ENCODE peak calls at places on chromosomes 16 and 17, in ten cellular contexts. A is ovary, S is heart right ventricle, I is transverse colon, B is epithelial cell of proximal tubule, J is uterus, X is astrocyte of the spinal cord, P is SK-N-SH, C is A549, V is tibial artery. E is an unnamed sample.

GRCh38 chr16:24846548-24847357 is 990 bp downstream of the SLC5A11 start:
- DNase-seq in A (no peak), S (no peak), I (no peak), B (no peak), J (no peak), X (no peak), P (no peak), C (no peak), V (no peak), E (no peak)

GRCh38 chr17:42233994-42234393 is 39.7 kb upstream of the GHDC start:
- DNase-seq in A (no peak), S (no peak), I (no peak), B (no peak), J (no peak), X (no peak), P (no peak), C (no peak), V (no peak), E (no peak)

GRCh38 chr17:61784510-61784909 is 78.8 kb downstream of the BRIP1 start:
- DNase-seq in A (no peak), S (no peak), I (no peak), B (no peak), J (no peak), X (no peak), P (no peak), C (no peak), V (no peak), E (no peak)

GRCh38 chr17:16345565-16345964 is 7.7 kb downstream of the CENPV start:
- DNase-seq in A (no peak), S (no peak), I (no peak), B (no peak), J (no peak), X (no peak), P (no peak), C (no peak), V (no peak), E (no peak)

GRCh38 chr16:17836868-17837602 is 366.3 kb upstream of the XYLT1 start:
- DNase-seq in A (no peak), S (no peak), I (no peak), B (no peak), J (no peak), X (peak), P (no peak), C (peak), V (no peak), E (peak)

GRCh38 chr17:61124562-61124961 is 275.1 kb upstream of the TBX2 start:
- DNase-seq in A (no peak), S (no peak), I (no peak), B (no peak), J (no peak), X (no peak), P (no peak), C (no peak), V (no peak), E (no peak)

GRCh38 chr17:79802736-79803420 is 6.0 kb upstream of the CBX8 start:
- DNase-seq in A (no peak), S (no peak), I (no peak), B (no peak), J (no peak), X (no peak), P (no peak), C (no peak), V (no peak), E (no peak)

GRCh38 chr17:34667656-34668055 is 88.3 kb downstream of the TMEM132E start:
- DNase-seq in A (no peak), S (no peak), I (no peak), B (no peak), J (no peak), X (no peak), P (no peak), C (no peak), V (no peak), E (no peak)

GRCh38 chr16:30637952-30638351 is 12.8 kb upstream of the PRR14 start:
- DNase-seq in A (no peak), S (no peak), I (no peak), B (no peak), J (no peak), X (peak), P (peak), C (peak), V (no peak), E (no peak)

GRCh38 chr17:6021011-6021400 is 49.2 kb upstream of the WSCD1 start:
- DNase-seq in A (no peak), S (no peak), I (no peak), B (no peak), J (no peak), X (no peak), P (no peak), C (no peak), V (no peak), E (no peak)

GRCh38 chr17:83107656-83108048 is 28.2 kb downstream of the METRNL start:
- DNase-seq in A (no peak), S (no peak), I (no peak), B (no peak), J (no peak), X (no peak), P (no peak), C (no peak), V (no peak), E (no peak)

GRCh38 chr17:9445424-9445823 is 130.2 kb downstream of the STX8 start:
- DNase-seq in A (no peak), S (no peak), I (no peak), B (no peak), J (no peak), X (no peak), P (no peak), C (no peak), V (no peak), E (no peak)

GRCh38 chr16:13298676-13299075 is 397.3 kb downstream of the SHISA9 start:
- DNase-seq in A (no peak), S (no peak), I (no peak), B (peak), J (no peak), X (peak), P (no peak), C (no peak), V (no peak), E (peak)

GRCh38 chr16:80084163-80084562 is 456.6 kb upstream of the DYNLRB2 start:
- DNase-seq in A (peak), S (no peak), I (no peak), B (no peak), J (peak), X (no peak), P (no peak), C (no peak), V (no peak), E (no peak)

GRCh38 chr16:621526-622105 is 9.2 kb upstream of the WFIKKN1 start:
- DNase-seq in A (no peak), S (no peak), I (no peak), B (no peak), J (peak), X (no peak), P (no peak), C (no peak), V (no peak), E (no peak)

GRCh38 chr17:6413073-6413472 is 21.8 kb downstream of the AIPL1 start:
- DNase-seq in A (no peak), S (no peak), I (no peak), B (no peak), J (no peak), X (peak), P (peak), C (peak), V (no peak), E (peak)

GRCh38 chr16:24728891-24729242 is 584 bp upstream of the TNRC6A start:
- DNase-seq in A (no peak), S (no peak), I (no peak), B (no peak), J (no peak), X (no peak), P (peak), C (no peak), V (no peak), E (no peak)

GRCh38 chr16:5615868-5616642 is 518.5 kb upstream of the EEF2KMT start:
- DNase-seq in A (no peak), S (peak), I (peak), B (no peak), J (no peak), X (peak), P (peak), C (peak), V (no peak), E (peak)

GRCh38 chr17:79830303-79830702 is 8.9 kb downstream of the CBX4 start:
- DNase-seq in A (no peak), S (no peak), I (no peak), B (no peak), J (no peak), X (no peak), P (no peak), C (no peak), V (no peak), E (no peak)

GRCh38 chr17:69524854-69525253 is 110.4 kb downstream of the MAP2K6 start:
- DNase-seq in A (no peak), S (no peak), I (no peak), B (no peak), J (no peak), X (no peak), P (no peak), C (no peak), V (no peak), E (no peak)

GRCh38 chr17:72467841-72468653 is 347.2 kb downstream of the SOX9 start:
- DNase-seq in A (no peak), S (peak), I (peak), B (peak), J (no peak), X (no peak), P (no peak), C (no peak), V (no peak), E (no peak)

DNA sequence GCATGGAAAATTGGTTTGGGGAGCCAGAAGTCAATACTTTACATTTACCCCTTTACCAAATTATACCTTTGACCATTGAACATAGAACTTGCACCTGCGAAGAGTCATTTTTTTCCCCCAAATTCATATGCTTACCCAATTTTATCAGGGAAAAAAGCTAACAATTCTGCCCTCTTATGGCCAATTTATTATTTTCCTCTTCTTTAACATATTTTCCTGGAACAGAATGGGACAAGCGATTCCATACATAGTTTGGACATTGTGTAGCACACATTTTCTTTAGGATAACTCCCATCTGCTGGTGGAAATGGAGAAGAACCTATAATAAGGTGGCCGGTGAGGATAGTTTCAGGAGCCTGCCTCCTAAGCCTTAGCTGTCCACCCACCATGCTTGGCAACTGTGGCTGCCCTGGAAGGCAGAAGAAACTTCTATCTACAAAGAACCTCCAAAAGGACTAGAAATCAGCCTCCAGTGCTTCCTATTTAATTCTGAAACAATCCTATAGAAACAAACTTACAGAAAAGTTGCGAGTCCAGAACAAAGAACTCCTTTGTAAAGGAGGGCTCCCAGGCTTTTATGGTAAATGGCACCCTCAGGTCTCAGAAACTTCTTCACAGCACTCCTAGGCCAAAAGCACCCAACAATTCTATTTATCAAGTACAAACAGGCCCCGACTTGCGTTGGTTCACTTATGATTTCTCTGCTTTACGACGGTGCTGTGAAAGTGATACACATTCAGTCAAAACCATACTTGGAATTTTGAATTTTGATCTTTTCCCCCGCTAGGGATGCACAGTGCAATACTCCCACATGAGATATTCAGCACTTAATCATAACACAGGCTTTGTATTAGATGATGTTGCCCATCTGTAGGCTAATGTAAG is 64.1 kb upstream of the CACNG4 start:
- DNase-seq in A (no peak), S (no peak), I (no peak), B (no peak), J (no peak), X (peak), P (peak), C (peak), V (no peak), E (no peak)
- TF ChIP-seq CTCF in A (no peak), S (peak), I (no peak), B (peak), J (no peak), X (peak), P (peak), C (peak), V (no peak), E (peak)

DNA sequence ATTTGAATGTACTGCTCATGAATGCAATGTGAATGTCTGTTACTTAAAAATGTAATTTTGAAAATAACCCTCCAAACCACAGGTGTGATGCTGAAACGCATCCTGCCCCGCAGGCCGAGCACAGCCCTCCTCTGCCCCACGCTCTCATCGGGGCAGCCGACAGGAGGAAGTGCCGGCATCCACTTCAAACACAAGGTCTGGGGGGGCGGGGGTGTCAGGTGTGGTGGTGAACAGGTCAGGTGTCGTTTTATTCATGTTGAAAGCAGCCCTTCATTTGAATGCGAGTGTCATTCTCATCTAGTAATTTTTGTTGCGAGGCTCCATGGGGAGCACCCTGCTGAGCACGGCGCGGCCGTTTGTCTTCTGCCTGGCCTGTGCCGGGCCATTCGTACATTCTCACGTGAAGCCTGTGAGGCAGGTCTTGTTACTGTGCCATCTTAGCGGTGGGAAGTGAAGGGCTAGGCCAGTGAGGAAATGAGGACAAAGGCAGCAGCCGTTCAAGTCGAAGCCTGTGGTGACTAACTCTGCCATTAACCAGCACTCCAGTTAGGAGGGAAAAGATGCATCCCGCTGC is 1.8 kb downstream of the ACSF3 start:
- DNase-seq in A (no peak), S (no peak), I (no peak), B (no peak), J (no peak), X (peak), P (no peak), C (no peak), V (no peak), E (no peak)
- H3K4me3 ChIP-seq in A (no peak), S (no peak), I (no peak), B (no peak), J (no peak), X (no peak), P (no peak), C (no peak), V (no peak), E (no peak)

DNA sequence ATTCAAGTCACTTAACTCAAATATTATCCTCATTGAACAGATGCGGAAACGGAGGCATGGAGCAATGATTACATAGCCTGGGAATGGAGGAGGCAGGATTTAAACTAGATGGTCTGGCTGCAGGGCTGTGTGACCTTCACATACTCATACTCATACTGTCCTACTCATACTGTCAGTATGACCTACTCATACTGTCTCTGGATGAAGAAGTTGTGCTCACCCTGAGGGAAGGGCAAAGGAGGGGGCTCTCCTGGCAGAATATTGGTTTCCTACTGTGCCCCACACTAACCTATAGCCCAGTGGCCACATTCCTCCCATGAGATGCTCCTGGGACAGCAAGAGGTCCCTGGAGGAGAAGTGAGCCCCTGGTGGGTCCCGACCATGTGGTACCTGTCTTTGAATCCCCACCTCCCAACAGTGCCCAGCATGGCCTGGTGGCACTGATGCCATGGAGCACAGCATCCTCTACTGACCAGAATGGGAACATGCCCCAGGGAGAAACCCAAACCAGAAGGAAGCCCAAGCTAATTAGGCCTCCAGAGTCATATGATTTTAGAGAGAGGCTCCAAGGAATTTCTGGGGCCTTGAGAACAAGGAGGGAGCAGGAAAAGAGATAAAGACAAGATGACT is 197.3 kb upstream of the SDK2 start:
- DNase-seq in A (no peak), S (no peak), I (peak), B (no peak), J (no peak), X (no peak), P (peak), C (peak), V (no peak), E (no peak)
- TF ChIP-seq CTCF in A (no peak), S (peak), I (peak), B (peak), J (no peak), X (peak), P (no peak), C (peak), V (no peak), E (peak)

GRCh38 chr17:266701-267656 is 85.5 kb upstream of the DOC2B start:
- DNase-seq in A (peak), S (peak), I (peak), B (no peak), J (peak), X (no peak), P (peak), C (no peak), V (no peak), E (no peak)
- H3K4me3 ChIP-seq in A (no peak), S (no peak), I (no peak), B (no peak), J (no peak), X (no peak), P (no peak), C (no peak), V (peak), E (no peak)

DNA sequence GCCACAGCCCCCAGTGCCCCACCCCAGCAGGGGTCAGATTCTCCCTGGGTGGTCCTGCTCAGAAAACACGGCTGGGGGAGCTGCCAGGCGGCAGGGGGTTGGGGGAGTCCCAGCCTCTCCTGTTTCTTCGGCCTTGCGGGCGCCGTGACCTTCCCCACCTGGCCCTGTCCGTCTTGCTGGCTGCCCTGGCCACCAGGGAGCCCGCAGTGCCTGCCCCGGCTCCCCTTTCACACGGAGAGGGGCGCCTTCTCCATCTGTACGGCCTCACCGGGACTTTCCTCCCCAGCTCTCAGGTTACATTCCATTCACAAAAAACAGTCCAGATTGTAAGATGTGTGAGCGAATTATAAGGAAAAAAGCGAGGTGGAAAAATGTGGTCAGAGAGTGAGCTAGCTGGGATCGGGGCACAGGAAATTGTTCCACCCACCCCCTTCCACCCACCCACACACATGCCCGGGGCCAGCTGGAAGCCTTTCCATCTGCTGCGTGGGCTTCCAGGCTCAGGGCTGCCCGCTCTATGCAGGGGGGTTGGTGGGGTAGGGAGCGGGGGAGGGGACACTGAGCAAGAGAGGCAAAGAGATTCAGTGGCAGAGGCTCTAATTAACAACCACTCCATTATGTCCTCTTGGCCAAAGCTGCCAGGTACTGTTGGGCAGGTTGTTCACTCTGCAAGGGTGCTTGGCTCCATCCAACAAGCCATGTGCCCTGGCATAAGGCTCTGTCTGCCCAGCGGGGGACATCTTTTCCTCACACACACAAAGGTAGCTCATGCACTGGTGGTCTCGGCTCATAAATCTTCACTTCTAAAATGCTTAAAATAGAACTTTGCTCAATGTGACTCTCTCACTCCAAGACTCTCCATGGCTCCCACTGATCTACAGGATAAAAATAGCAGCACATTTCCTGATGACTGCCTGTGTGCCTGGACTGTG is 14.7 kb upstream of the CIBAR2 start:
- DNase-seq in A (peak), S (no peak), I (no peak), B (peak), J (peak), X (peak), P (peak), C (no peak), V (no peak), E (peak)
- TF ChIP-seq CTCF in A (no peak), S (no peak), I (no peak), B (no peak), J (no peak), X (no peak), P (peak), C (no peak), V (no peak), E (no peak)

DNA sequence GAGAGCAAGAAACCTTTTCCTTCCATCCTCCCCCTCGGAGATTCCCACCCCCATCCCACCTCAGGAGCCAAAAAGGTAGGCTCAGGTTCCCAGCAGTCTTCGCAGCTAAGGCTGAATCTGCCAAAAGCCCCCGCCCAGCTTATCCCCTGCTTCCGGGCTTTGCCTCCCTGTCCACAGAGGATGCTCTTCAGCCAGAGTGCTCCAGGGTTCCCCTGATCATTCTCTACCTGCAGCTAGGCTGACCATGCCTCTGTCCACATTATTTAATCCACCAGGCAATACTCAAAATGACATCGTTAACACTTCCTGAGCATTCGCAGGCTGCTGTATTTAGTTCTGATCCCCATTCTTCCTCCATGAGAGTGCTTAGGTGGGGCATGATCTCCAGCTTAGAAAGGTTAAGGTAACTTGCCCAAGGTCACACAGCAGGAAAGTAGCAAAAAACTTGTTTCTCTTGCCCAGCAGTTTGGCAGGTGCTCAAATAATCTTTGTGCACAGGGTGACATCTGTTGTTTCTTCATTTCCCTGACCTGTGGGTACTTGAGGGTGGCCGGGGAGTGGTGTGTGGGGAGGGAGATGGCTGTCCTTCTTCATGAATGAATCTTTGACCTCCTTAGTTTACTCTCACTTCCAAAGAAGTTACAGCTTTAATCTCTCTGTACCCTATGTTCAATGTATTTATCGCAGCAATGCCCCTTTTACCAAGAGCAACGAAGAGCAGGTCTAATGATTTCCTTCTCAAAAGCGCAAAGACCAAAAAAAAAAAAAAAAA is 880 bp upstream of the TBKBP1 start:
- DNase-seq in A (no peak), S (no peak), I (no peak), B (no peak), J (no peak), X (no peak), P (peak), C (no peak), V (no peak), E (no peak)
- H3K4me3 ChIP-seq in A (peak), S (no peak), I (peak), B (peak), J (peak), X (peak), P (peak), C (peak), V (peak), E (peak)

GRCh38 chr16:58063377-58064076 is 38.0 kb downstream of the MMP15 start:
- DNase-seq in A (no peak), S (no peak), I (no peak), B (no peak), J (no peak), X (no peak), P (no peak), C (no peak), V (no peak), E (no peak)
- TF ChIP-seq CTCF in A (no peak), S (no peak), I (no peak), B (no peak), J (no peak), X (no peak), P (no peak), C (no peak), V (no peak), E (no peak)

E was measured in astrocyte of the cerebellum.